ENCODE peak calls at places on chromosomes 2 and 18, in ten cellular contexts. J is GM04504; D is globus pallidus; X is CD8-positive, alpha-beta memory T cell; E is SIG-M5; B is posterior cingulate gyrus; C is OCI-M1; N is nephron progenitor cell; T is Kasumi-1; U is mesothelial cell of epicardium. F is an unnamed sample.
A peak's percentile ranks its signal among the peaks of the same experiment; 100 is the strongest.

GRCh38 chr2:165348441-165348840 is 109.2 kb downstream of the SCN2A start:
- DNase-seq in J (no peak), D (no peak), X (no peak), E (no peak), B (no peak), C (peak; percentile 64), N (no peak), T (no peak), U (no peak), F (no peak)

GRCh38 chr2:212539145-212539880 is 711 bp upstream of the ERBB4 start:
- DNase-seq in J (no peak), D (peak; percentile 82), X (no peak), E (no peak), B (peak; percentile 43), C (no peak), N (peak; percentile 26), T (no peak), U (peak; percentile 39), F (peak; percentile 88)

GRCh38 chr2:10311736-10312135 is 9.0 kb downstream of the HPCAL1 start:
- DNase-seq in J (no peak), D (no peak), X (no peak), E (no peak), B (no peak), C (no peak), N (no peak), T (no peak), U (no peak), F (no peak)

GRCh38 chr2:12807907-12808810 is 91.4 kb downstream of the TRIB2 start:
- DNase-seq in J (no peak), D (peak; percentile 13), X (no peak), E (no peak), B (no peak), C (no peak), N (no peak), T (peak; percentile 10), U (no peak), F (no peak)

GRCh38 chr2:130391872-130392670 is 36.2 kb downstream of the PTPN18 start:
- DNase-seq in J (no peak), D (peak; percentile 48), X (no peak), E (no peak), B (no peak), C (no peak), N (peak; percentile 29), T (peak; percentile 46), U (no peak), F (no peak)

GRCh38 chr2:136054856-136055255 is 63.1 kb downstream of the CXCR4 start:
- DNase-seq in J (no peak), D (no peak), X (no peak), E (no peak), B (no peak), C (no peak), N (no peak), T (no peak), U (no peak), F (no peak)

GRCh38 chr2:230496891-230497290 is 80.9 kb downstream of the SP100 start:
- DNase-seq in J (no peak), D (no peak), X (no peak), E (no peak), B (no peak), C (no peak), N (no peak), T (peak; percentile 6), U (no peak), F (no peak)

GRCh38 chr2:189577108-189577507 is 3.5 kb downstream of the SLC40A1 start:
- DNase-seq in J (no peak), D (no peak), X (no peak), E (no peak), B (no peak), C (no peak), N (no peak), T (no peak), U (no peak), F (no peak)

GRCh38 chr18:27803957-27804356 is 373.0 kb downstream of the CDH2 start:
- DNase-seq in J (peak; percentile 16), D (no peak), X (no peak), E (no peak), B (no peak), C (no peak), N (no peak), T (no peak), U (no peak), F (no peak)

GRCh38 chr18:9422816-9423519 is 52.3 kb upstream of the RALBP1 start:
- DNase-seq in J (no peak), D (no peak), X (no peak), E (no peak), B (no peak), C (no peak), N (no peak), T (no peak), U (no peak), F (no peak)

GRCh38 chr2:27296466-27296865 is 11.8 kb downstream of the UCN start:
- DNase-seq in J (no peak), D (no peak), X (no peak), E (no peak), B (no peak), C (no peak), N (no peak), T (no peak), U (no peak), F (no peak)

GRCh38 chr2:215969131-215969841 is 44.1 kb downstream of the MREG start:
- DNase-seq in J (no peak), D (no peak), X (no peak), E (no peak), B (no peak), C (no peak), N (no peak), T (no peak), U (no peak), F (no peak)

GRCh38 chr2:212034841-212035585 is 503.6 kb downstream of the ERBB4 start:
- DNase-seq in J (no peak), D (no peak), X (no peak), E (no peak), B (no peak), C (no peak), N (no peak), T (no peak), U (no peak), F (no peak)

GRCh38 chr2:179272406-179273192 is 8.0 kb upstream of the SESTD1 start:
- DNase-seq in J (peak; percentile 42), D (peak; percentile 94), X (no peak), E (no peak), B (no peak), C (no peak), N (no peak), T (no peak), U (no peak), F (no peak)

GRCh38 chr2:54557601-54558187 is 101.6 kb downstream of the SPTBN1 start:
- DNase-seq in J (no peak), D (no peak), X (peak; percentile 77), E (no peak), B (no peak), C (no peak), N (peak; percentile 72), T (peak; percentile 56), U (peak; percentile 77), F (peak; percentile 64)

GRCh38 chr18:74598350-74599001 is 806 bp downstream of the ZNF407 start:
- DNase-seq in J (no peak), D (peak; percentile 16), X (peak; percentile 78), E (no peak), B (peak; percentile 34), C (peak; percentile 74), N (peak; percentile 74), T (peak; percentile 63), U (peak; percentile 71), F (peak; percentile 58)

GRCh38 chr18:12376034-12376717 is 851 bp downstream of the AFG3L2 start:
- DNase-seq in J (no peak), D (no peak), X (no peak), E (no peak), B (no peak), C (peak; percentile 67), N (peak; percentile 27), T (peak; percentile 24), U (no peak), F (no peak)

GRCh38 chr2:167579826-167580225 is 667.6 kb downstream of the STK39 start:
- DNase-seq in J (no peak), D (no peak), X (no peak), E (no peak), B (no peak), C (peak; percentile 82), N (no peak), T (no peak), U (no peak), F (no peak)

GRCh38 chr18:26941608-26942007 is 76.1 kb upstream of the AQP4 start:
- DNase-seq in J (no peak), D (peak; percentile 68), X (no peak), E (no peak), B (no peak), C (no peak), N (no peak), T (no peak), U (no peak), F (no peak)

GRCh38 chr2:212237350-212238095 is 301.1 kb downstream of the ERBB4 start:
- DNase-seq in J (no peak), D (no peak), X (no peak), E (no peak), B (no peak), C (no peak), N (peak; percentile 48), T (no peak), U (no peak), F (peak; percentile 60)

GRCh38 chr2:208040199-208041171 is 15.2 kb upstream of the PLEKHM3 start:
- DNase-seq in J (no peak), D (peak; percentile 54), X (peak; percentile 45), E (peak; percentile 16), B (peak; percentile 20), C (peak; percentile 84), N (peak; percentile 70), T (peak; percentile 31), U (peak; percentile 50), F (peak; percentile 73)

GRCh38 chr2:159003555-159003954 is 35.1 kb downstream of the TANC1 start:
- DNase-seq in J (no peak), D (no peak), X (no peak), E (no peak), B (no peak), C (no peak), N (no peak), T (no peak), U (no peak), F (no peak)

GRCh38 chr2:181655519-181655918 is 1.4 kb downstream of the CERKL start:
- DNase-seq in J (no peak), D (no peak), X (no peak), E (no peak), B (no peak), C (no peak), N (no peak), T (no peak), U (no peak), F (no peak)

GRCh38 chr2:237827421-237827987 is 28.9 kb downstream of the RBM44 start:
- DNase-seq in J (no peak), D (no peak), X (no peak), E (no peak), B (no peak), C (no peak), N (no peak), T (no peak), U (no peak), F (no peak)

GRCh38 chr2:71725836-71726235 is 272.5 kb downstream of the DYSF start:
- DNase-seq in J (no peak), D (no peak), X (no peak), E (no peak), B (no peak), C (no peak), N (no peak), T (no peak), U (no peak), F (no peak)

GRCh38 chr2:11111811-11112425 is 43.3 kb upstream of the SLC66A3 start:
- DNase-seq in J (no peak), D (no peak), X (no peak), E (no peak), B (no peak), C (no peak), N (no peak), T (no peak), U (no peak), F (peak; percentile 68)

GRCh38 chr2:152613235-152613634 is 104.0 kb downstream of the PRPF40A start:
- DNase-seq in J (no peak), D (no peak), X (no peak), E (no peak), B (no peak), C (peak; percentile 8), N (no peak), T (peak; percentile 66), U (no peak), F (no peak)

GRCh38 chr18:59715966-59716369 is 18.7 kb upstream of the CCBE1 start:
- DNase-seq in J (peak; percentile 74), D (no peak), X (no peak), E (no peak), B (no peak), C (no peak), N (no peak), T (no peak), U (no peak), F (no peak)